ENCODE peak calls at places on chromosomes 2 and 18, in six cellular contexts. Q is Calu3; K is CD8-positive, alpha-beta T cell; J is ascending aorta; E is Peyer's patch; T is neural progenitor cell. V is an unnamed sample.

GRCh38 chr2:215966274-215966673 is 47.1 kb downstream of the MREG start:
- DNase-seq in J (no peak), E (no peak), Q (no peak), T (no peak), K (no peak), V (no peak)

GRCh38 chr2:8882094-8882493 is 44.7 kb upstream of the KIDINS220 start:
- DNase-seq in Q (peak; percentile 32), E (no peak), T (peak; percentile 77), J (no peak), K (no peak), V (no peak)

GRCh38 chr2:214481204-214481603 is 70.3 kb downstream of the VWC2L start:
- DNase-seq in J (no peak), K (no peak), Q (no peak), T (peak; percentile 5), E (no peak), V (peak; percentile 25)

GRCh38 chr2:7015007-7015950 is 98.1 kb downstream of the RNF144A start:
- DNase-seq in J (no peak), E (no peak), Q (no peak), T (no peak), K (no peak), V (no peak)

GRCh38 chr18:25467226-25468065 is 115.5 kb upstream of the ZNF521 start:
- DNase-seq in T (peak; percentile 37), E (no peak), Q (no peak), J (peak; percentile 81), K (no peak), V (no peak)

GRCh38 chr18:58894937-58895336 is 30.3 kb downstream of the ZNF532 start:
- DNase-seq in K (no peak), Q (no peak), T (no peak), J (no peak), E (no peak), V (peak; percentile 49)

GRCh38 chr18:33014060-33014796 is 241.4 kb upstream of the KLHL14 start:
- DNase-seq in J (no peak), T (no peak), E (no peak), K (no peak), Q (no peak), V (no peak)

GRCh38 chr2:190551928-190552327 is 17.4 kb upstream of the NEMP2 start:
- DNase-seq in T (no peak), Q (no peak), K (no peak), E (no peak), J (no peak), V (no peak)

GRCh38 chr2:123073956-123074355 is 951.1 kb upstream of the CNTNAP5 start:
- DNase-seq in J (no peak), E (no peak), Q (no peak), K (no peak), T (no peak), V (no peak)

GRCh38 chr18:48887294-48887904 is 63.4 kb downstream of the SMAD7 start:
- DNase-seq in K (no peak), T (no peak), E (no peak), Q (no peak), J (peak; percentile 59), V (no peak)

GRCh38 chr2:239201531-239201876 is 199.3 kb downstream of the HDAC4 start:
- DNase-seq in T (no peak), E (no peak), Q (no peak), J (no peak), K (no peak), V (peak; percentile 86)

GRCh38 chr2:179932786-179933185 is 71.4 kb upstream of the ZNF385B start:
- DNase-seq in K (no peak), J (no peak), E (no peak), Q (no peak), T (no peak), V (peak; percentile 23)

GRCh38 chr2:40204268-40204667 is 247.6 kb downstream of the SLC8A1 start:
- DNase-seq in Q (no peak), K (no peak), T (peak; percentile 16), J (no peak), E (no peak), V (no peak)

GRCh38 chr18:34783485-34783884 is 73.4 kb downstream of the DTNA start:
- DNase-seq in T (no peak), J (no peak), Q (no peak), E (no peak), K (no peak), V (no peak)

GRCh38 chr2:221716434-221717303 is 144.6 kb upstream of the EPHA4 start:
- DNase-seq in T (no peak), K (no peak), E (no peak), Q (no peak), J (no peak), V (no peak)

DNA sequence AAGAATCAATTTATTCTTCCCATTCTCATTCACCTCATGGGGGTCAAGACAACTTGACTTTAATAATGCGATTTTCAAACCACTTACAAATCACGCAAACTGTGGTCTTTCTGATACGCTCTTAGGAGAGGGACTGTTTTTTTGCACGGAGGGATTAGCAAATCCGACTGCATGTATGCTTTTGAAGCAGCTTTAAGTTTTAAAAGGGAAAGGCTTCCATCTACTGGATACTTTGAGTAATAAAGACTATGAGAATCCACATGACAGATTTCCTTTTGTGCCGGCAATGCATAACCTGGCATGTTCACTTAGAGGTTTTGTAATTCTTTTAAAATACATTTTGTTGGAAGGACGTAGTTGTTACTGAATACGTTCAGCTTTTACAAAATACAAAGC is 322.9 kb upstream of the KCNJ3 start:
- DNase-seq in J (no peak), T (peak; percentile 70), E (no peak), K (no peak), Q (peak; percentile 8), V (no peak)
- TF ChIP-seq CTCF in J (peak; percentile 6), T (peak; percentile 63), E (peak; percentile 67), K (no peak), Q (peak; percentile 49), V (peak; percentile 31)

GRCh38 chr18:36503477-36503876 is 206.0 kb downstream of the FHOD3 start:
- DNase-seq in K (no peak), E (no peak), Q (no peak), J (no peak), T (no peak), V (no peak)
- TF ChIP-seq CTCF in K (no peak), E (no peak), Q (no peak), J (no peak), T (no peak), V (no peak)

GRCh38 chr18:50051288-50051687 is 143.7 kb downstream of the MYO5B start:
- DNase-seq in K (no peak), T (peak; percentile 43), E (no peak), J (no peak), Q (peak; percentile 50), V (no peak)
- TF ChIP-seq CTCF in K (no peak), T (peak; percentile 60), E (peak; percentile 10), J (no peak), Q (peak; percentile 39), V (no peak)

GRCh38 chr18:56787392-56787791 is 136.2 kb downstream of the WDR7 start:
- DNase-seq in K (no peak), E (no peak), T (peak; percentile 63), Q (no peak), J (no peak), V (no peak)

GRCh38 chr18:56795381-56795780 is 144.2 kb downstream of the WDR7 start:
- DNase-seq in T (no peak), K (no peak), Q (no peak), E (no peak), J (no peak), V (no peak)

GRCh38 chr18:56789004-56789888 is 138.1 kb downstream of the WDR7 start:
- DNase-seq in K (no peak), Q (peak; percentile 26), T (peak; percentile 54), E (no peak), J (no peak), V (peak; percentile 44)

GRCh38 chr18:56785006-56785405 is 133.8 kb downstream of the WDR7 start:
- DNase-seq in Q (no peak), J (no peak), T (peak; percentile 11), E (no peak), K (no peak), V (no peak)

GRCh38 chr18:56789889-56790180 is 138.7 kb downstream of the WDR7 start:
- DNase-seq in K (no peak), T (no peak), E (no peak), Q (no peak), J (no peak), V (no peak)
- TF ChIP-seq CTCF in K (no peak), T (no peak), E (no peak), Q (no peak), J (no peak), V (no peak)

DNA sequence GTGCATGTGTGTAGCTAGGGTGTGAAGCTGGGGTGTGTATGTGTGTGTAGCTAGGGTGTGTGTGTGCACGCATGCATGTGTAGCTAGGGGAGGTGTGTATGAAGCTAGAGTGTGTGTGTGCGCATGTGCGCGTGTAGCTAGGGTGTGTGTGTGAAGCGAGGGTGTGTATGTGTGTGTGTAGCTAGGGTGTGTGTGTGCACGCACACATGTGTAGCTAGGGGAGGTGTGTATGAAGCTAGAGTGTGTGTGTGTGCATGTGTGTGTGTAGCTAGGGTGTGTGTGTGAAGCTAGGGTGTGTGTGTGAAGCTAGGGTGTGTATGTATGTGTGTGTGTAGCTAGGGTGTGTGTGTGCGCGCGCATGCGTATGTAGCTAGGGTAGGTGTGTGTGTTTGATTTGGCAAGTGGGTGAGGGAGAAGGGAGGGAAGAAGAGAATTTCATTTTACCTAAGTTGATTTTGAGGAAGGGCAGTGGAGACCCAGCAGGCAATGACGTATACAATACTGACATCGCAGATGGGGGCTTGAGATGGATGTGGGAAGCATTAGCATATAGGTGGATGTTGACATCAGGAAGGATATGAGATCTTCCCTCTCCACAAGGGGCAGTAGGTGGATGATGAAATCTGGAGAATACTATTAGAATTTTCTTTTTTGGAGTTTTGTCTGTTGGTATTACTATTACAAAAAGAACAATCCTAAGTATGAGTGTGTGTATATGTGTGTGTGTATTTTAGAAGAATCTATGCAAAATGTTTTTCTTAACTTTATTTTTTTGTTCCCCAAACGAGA is 70.7 kb downstream of the PRELID3A start:
- DNase-seq in J (no peak), Q (no peak), T (no peak), K (no peak), E (no peak), V (no peak)
- TF ChIP-seq CTCF in J (no peak), Q (no peak), T (no peak), K (no peak), E (no peak), V (no peak)

DNA sequence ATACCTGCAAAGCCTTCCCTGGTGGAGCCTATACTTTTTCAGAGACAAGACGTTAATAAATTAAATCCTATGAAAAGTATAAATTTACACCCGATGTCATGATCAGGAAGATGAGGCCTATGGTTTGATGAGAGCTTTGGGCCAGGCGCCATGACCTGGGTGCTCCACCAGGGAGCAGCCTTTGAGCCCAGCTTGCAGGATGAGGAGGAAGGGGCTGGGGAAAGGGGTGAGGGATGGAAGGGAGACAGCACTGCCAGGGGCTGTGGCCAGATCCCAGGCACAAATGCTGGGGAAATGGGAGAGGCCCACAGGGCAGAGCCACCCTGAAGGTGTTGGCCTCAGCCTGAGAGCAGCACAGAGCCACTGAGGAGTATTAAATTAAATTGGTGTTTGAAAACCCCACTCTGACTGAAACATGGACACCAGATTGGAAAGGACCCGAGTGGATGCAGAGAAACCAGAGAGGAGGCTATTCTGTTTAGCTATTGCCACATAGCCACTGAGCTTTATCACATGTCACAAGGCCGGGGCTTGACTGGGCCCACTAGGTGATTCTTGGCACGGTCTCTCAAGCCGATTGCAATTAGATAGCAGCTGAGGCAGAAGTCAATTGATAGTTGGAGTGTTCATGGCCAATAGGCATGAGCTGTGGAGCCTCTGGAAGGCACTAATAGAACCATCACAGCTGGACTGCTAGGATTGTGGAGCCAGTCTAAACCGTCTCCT is 9.6 kb upstream of the FAHD2A start:
- DNase-seq in Q (no peak), K (no peak), J (no peak), E (no peak), T (no peak), V (no peak)
- TF ChIP-seq CTCF in Q (no peak), K (no peak), J (no peak), E (no peak), T (peak; percentile 32), V (no peak)